ENCODE peak calls at places on chromosomes 2 and 18, in eight cellular contexts. Z is IMR-90; L is GM12865; P is neural progenitor cell; S is aorta; H is uterus; V is left ventricle myocardium inferior; F is CD8-positive, alpha-beta memory T cell. X is an unnamed sample.

GRCh38 chr2:187553908-187554703 is at the start of gene TFPI:
- DNase-seq in Z (peak), L (peak), P (peak), S (no peak), H (no peak), V (no peak), F (no peak), X (no peak)

GRCh38 chr2:113255140-113256070 is 23.3 kb downstream of the PAX8 start:
- DNase-seq in Z (peak), L (no peak), P (no peak), S (no peak), H (no peak), V (no peak), F (no peak), X (no peak)

GRCh38 chr2:215728504-215729065 is 284.8 kb downstream of the MREG start:
- DNase-seq in Z (peak), L (peak), P (no peak), S (peak), H (no peak), V (no peak), F (no peak), X (no peak)

GRCh38 chr2:47061989-47062678 is 93.0 kb downstream of the STPG4 start:
- DNase-seq in Z (no peak), L (no peak), P (no peak), S (no peak), H (no peak), V (no peak), F (no peak), X (no peak)

GRCh38 chr18:80000877-80001276 is 12.5 kb upstream of the TXNL4A start:
- DNase-seq in Z (no peak), L (no peak), P (no peak), S (no peak), H (no peak), V (no peak), F (no peak), X (no peak)

GRCh38 chr2:64488050-64488974 is 34.4 kb downstream of the LGALSL start:
- DNase-seq in Z (peak), L (peak), P (peak), S (peak), H (peak), V (peak), F (peak), X (peak)

GRCh38 chr2:6986894-6987487 is 69.8 kb downstream of the RNF144A start:
- DNase-seq in Z (no peak), L (no peak), P (no peak), S (no peak), H (no peak), V (no peak), F (no peak), X (no peak)

GRCh38 chr2:200054681-200055468 is 99.5 kb downstream of the MAIP1 start:
- DNase-seq in Z (no peak), L (peak), P (peak), S (no peak), H (no peak), V (no peak), F (no peak), X (no peak)

GRCh38 chr2:68722712-68723111 is 11.9 kb upstream of the ARHGAP25 start:
- DNase-seq in Z (no peak), L (no peak), P (peak), S (no peak), H (no peak), V (no peak), F (no peak), X (no peak)

GRCh38 chr2:26727641-26728561 is 35.4 kb downstream of the KCNK3 start:
- DNase-seq in Z (no peak), L (no peak), P (no peak), S (no peak), H (no peak), V (no peak), F (no peak), X (peak)

GRCh38 chr2:169979025-169979424 is 151.8 kb downstream of the UBR3 start:
- DNase-seq in Z (peak), L (no peak), P (no peak), S (no peak), H (no peak), V (no peak), F (no peak), X (no peak)

GRCh38 chr2:151357359-151357758 is at the start of gene TNFAIP6:
- DNase-seq in Z (peak), L (no peak), P (no peak), S (no peak), H (no peak), V (no peak), F (no peak), X (no peak)

GRCh38 chr2:203759692-203760365 is 53.4 kb downstream of the CD28 start:
- DNase-seq in Z (peak), L (no peak), P (no peak), S (peak), H (no peak), V (no peak), F (no peak), X (no peak)

GRCh38 chr2:106113362-106113971 is 80.6 kb downstream of the UXS1 start:
- DNase-seq in Z (no peak), L (no peak), P (no peak), S (no peak), H (no peak), V (no peak), F (no peak), X (no peak)

GRCh38 chr2:200347301-200347700 is 40.8 kb downstream of the SPATS2L start:
- DNase-seq in Z (no peak), L (no peak), P (no peak), S (no peak), H (no peak), V (no peak), F (no peak), X (no peak)

GRCh38 chr2:55923091-55923977 is at the start of gene EFEMP1:
- DNase-seq in Z (peak), L (peak), P (peak), S (peak), H (peak), V (peak), F (no peak), X (no peak)

GRCh38 chr2:67840460-67841068 is 222.2 kb downstream of the C1D start:
- DNase-seq in Z (peak), L (peak), P (peak), S (peak), H (peak), V (peak), F (no peak), X (peak)

GRCh38 chr2:146523218-146523617 is 1321.6 kb upstream of the ACVR2A start:
- DNase-seq in Z (peak), L (no peak), P (no peak), S (no peak), H (no peak), V (no peak), F (no peak), X (no peak)

GRCh38 chr2:19733951-19734425 is 167.8 kb downstream of the TTC32 start:
- DNase-seq in Z (peak), L (no peak), P (no peak), S (no peak), H (no peak), V (no peak), F (no peak), X (no peak)

GRCh38 chr2:227862227-227862740 is 9.1 kb upstream of the DAW1 start:
- DNase-seq in Z (peak), L (peak), P (peak), S (no peak), H (no peak), V (no peak), F (peak), X (peak)

GRCh38 chr2:101295895-101296294 is 12.6 kb downstream of the RNF149 start:
- DNase-seq in Z (peak), L (no peak), P (no peak), S (no peak), H (no peak), V (no peak), F (no peak), X (no peak)

GRCh38 chr18:50091495-50092249 is 103.3 kb downstream of the MYO5B start:
- DNase-seq in Z (no peak), L (no peak), P (no peak), S (no peak), H (no peak), V (no peak), F (no peak), X (no peak)

GRCh38 chr2:177204417-177204816 is 8.2 kb upstream of the HNRNPA3 start:
- DNase-seq in Z (no peak), L (no peak), P (peak), S (no peak), H (no peak), V (no peak), F (no peak), X (no peak)

GRCh38 chr2:118122768-118123335 is 34.6 kb downstream of the INSIG2 start:
- DNase-seq in Z (no peak), L (peak), P (no peak), S (no peak), H (no peak), V (no peak), F (no peak), X (no peak)

GRCh38 chr2:39534095-39534711 is 97.1 kb upstream of the MAP4K3 start:
- DNase-seq in Z (no peak), L (no peak), P (no peak), S (no peak), H (no peak), V (no peak), F (no peak), X (no peak)

GRCh38 chr2:134549104-134549503 is 169.7 kb downstream of the TMEM163 start:
- DNase-seq in Z (peak), L (no peak), P (no peak), S (no peak), H (peak), V (no peak), F (no peak), X (no peak)

GRCh38 chr2:68236876-68237275 is 15.5 kb downstream of the PPP3R1 start:
- DNase-seq in Z (peak), L (no peak), P (no peak), S (no peak), H (no peak), V (no peak), F (no peak), X (no peak)

GRCh38 chr2:160278889-160279196 is 78.8 kb upstream of the ITGB6 start:
- DNase-seq in Z (peak), L (no peak), P (peak), S (no peak), H (no peak), V (no peak), F (no peak), X (no peak)

GRCh38 chr2:121429119-121429903 is 101.4 kb upstream of the RNU4ATAC start:
- DNase-seq in Z (peak), L (no peak), P (no peak), S (no peak), H (no peak), V (no peak), F (no peak), X (no peak)

GRCh38 chr2:181680055-181680936 is at the start of gene NEUROD1:
- DNase-seq in Z (no peak), L (peak), P (peak), S (no peak), H (no peak), V (no peak), F (no peak), X (no peak)

GRCh38 chr2:43028188-43028587 is 198.2 kb downstream of the ZFP36L2 start:
- DNase-seq in Z (no peak), L (no peak), P (no peak), S (no peak), H (peak), V (no peak), F (no peak), X (no peak)

GRCh38 chr18:6781846-6782245 is 52.3 kb downstream of the ARHGAP28 start:
- DNase-seq in Z (peak), L (no peak), P (no peak), S (no peak), H (no peak), V (no peak), F (no peak), X (no peak)

GRCh38 chr2:39515273-39515896 is 78.3 kb upstream of the MAP4K3 start:
- DNase-seq in Z (no peak), L (no peak), P (no peak), S (no peak), H (no peak), V (no peak), F (no peak), X (no peak)

GRCh38 chr2:163612332-163612731 is 123.5 kb downstream of the FIGN start:
- DNase-seq in Z (no peak), L (no peak), P (peak), S (no peak), H (no peak), V (no peak), F (no peak), X (no peak)

GRCh38 chr2:128420131-128420530 is 101.5 kb upstream of the HS6ST1 start:
- DNase-seq in Z (no peak), L (no peak), P (no peak), S (no peak), H (no peak), V (no peak), F (no peak), X (no peak)

GRCh38 chr18:59514193-59514592 is 155.1 kb upstream of the LMAN1 start:
- DNase-seq in Z (peak), L (no peak), P (peak), S (peak), H (peak), V (peak), F (no peak), X (no peak)

GRCh38 chr2:119823734-119824334 is 64.1 kb downstream of the PTPN4 start:
- DNase-seq in Z (peak), L (peak), P (peak), S (no peak), H (no peak), V (no peak), F (peak), X (peak)

GRCh38 chr2:223404616-223405015 is 197.5 kb downstream of the SCG2 start:
- DNase-seq in Z (no peak), L (no peak), P (no peak), S (no peak), H (no peak), V (no peak), F (no peak), X (no peak)

GRCh38 chr2:239161711-239162140 is 239.1 kb downstream of the HDAC4 start:
- DNase-seq in Z (no peak), L (no peak), P (no peak), S (peak), H (peak), V (peak), F (no peak), X (no peak)

DNA sequence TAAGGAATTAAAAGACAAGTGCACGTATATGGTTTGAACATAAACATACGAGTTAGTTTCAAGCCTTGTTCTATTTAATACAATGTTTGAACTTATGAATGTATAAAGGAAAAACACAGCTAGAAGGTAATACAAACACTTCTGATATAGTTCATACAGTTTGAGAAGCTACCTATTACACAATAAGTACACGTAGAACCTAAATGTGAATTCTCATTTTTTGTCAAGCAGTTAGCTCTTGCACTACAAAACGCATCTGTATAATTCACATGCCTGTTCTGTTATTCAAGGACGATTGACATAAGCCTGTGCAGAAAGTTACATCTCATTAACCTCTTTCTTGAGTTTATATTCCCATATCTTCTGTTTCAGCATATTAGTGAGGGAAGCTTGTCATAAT is 2.7 kb downstream of the LRP1B start:
- DNase-seq in Z (no peak), L (no peak), P (no peak), S (no peak), H (no peak), V (no peak), F (no peak), X (no peak)
- H3K4me3 ChIP-seq in Z (no peak), L (no peak), P (no peak), S (no peak), H (no peak), V (no peak), F (no peak), X (no peak)

DNA sequence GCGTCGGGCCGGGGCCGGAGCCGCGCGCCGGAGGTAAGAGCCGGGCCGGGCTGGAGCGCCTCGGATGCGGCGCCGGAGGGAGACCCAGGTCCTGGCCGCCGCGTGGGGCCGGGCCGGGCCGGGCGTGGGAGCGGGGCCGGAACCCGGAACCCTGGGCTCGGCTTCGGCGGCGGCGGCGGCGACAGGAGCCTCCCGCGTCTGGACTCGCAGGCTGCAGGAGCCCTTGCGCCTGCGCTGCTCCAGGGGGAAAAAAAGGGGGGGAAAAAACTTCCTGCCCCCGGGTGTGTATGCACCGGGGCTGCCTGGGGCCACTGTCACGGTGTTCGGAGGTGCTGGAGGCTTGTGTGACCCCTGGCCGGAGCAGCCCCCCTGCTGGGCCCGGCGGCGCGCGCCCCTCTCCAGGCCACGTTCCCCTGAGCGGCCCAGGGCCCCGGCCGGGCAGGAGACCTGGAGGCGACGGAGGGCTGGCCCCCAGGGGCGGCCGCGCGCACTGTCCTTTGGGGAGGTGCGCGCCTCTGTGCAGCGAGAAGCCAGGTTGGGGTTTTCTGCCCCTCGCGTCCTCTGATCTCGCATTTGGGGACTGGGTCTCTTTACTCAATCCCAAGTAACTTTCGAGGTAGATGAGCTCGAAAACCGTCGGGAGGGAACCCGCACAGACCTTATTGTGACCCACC is 906 bp downstream of the KLHL29 start:
- DNase-seq in Z (no peak), L (peak), P (peak), S (peak), H (peak), V (peak), F (no peak), X (no peak)
- H3K4me3 ChIP-seq in Z (peak), L (peak), P (peak), S (peak), H (peak), V (peak), F (peak), X (no peak)

DNA sequence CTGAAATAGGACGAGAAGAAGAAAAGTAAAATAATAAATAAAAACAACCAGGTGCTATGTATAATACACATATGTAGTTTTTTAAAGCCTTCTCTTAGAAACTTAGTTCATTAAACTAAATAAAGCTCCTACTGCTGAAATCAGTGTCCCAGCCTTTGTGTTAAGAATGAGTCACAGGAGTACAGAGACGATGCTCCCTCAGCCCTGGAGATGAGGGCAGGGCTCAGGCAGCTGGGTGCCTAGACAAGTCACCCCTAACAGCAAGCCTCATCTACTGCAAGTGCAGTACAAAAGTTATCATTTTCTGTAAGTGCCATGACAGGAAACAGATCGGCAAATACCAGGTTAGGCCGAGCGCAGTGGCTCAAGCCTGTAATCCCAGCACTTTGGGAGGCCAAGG is 18.2 kb downstream of the KIDINS220 start:
- DNase-seq in Z (peak), L (no peak), P (no peak), S (no peak), H (no peak), V (no peak), F (no peak), X (no peak)
- H3K4me3 ChIP-seq in Z (no peak), L (no peak), P (no peak), S (no peak), H (no peak), V (no peak), F (no peak), X (no peak)

DNA sequence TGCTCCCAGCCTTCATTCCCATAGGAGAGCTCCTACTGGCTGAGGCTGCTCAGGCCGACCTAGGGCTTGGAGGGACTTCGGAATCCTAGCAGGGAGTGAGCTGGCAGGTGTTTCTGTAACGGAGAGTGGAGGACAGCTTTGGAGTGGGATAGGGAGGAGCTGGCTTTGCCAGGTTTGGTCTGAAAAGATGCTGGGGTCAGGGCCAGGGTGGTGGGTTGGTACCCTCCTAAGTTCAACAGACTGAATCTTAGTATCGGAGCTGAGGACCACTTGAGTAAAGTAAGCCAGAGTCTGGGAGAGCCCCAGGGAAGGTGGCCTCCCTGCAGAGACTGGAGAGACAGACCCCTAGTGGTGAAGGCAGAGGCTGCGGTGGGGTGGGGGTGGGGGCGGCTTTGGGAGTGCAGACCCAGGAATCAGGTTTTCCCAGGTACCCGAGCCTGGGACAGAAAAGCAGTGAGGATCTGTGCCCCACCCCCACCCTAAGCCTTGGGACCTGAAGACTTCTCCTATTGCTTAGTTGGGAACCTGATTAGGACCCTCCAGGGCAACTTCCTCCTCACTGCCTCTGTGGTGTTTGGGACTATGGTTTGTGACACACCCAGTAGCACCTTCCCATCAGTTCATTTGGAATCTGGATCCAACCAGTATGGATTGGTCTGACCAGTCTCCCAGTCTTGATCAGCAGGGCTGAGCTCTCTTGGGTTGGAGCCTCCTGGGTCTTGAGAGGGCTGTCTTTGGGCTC is 3.0 kb downstream of the CNNM4 start:
- DNase-seq in Z (no peak), L (no peak), P (peak), S (no peak), H (no peak), V (no peak), F (no peak), X (peak)
- H3K4me3 ChIP-seq in Z (no peak), L (peak), P (peak), S (peak), H (peak), V (peak), F (peak), X (peak)

DNA sequence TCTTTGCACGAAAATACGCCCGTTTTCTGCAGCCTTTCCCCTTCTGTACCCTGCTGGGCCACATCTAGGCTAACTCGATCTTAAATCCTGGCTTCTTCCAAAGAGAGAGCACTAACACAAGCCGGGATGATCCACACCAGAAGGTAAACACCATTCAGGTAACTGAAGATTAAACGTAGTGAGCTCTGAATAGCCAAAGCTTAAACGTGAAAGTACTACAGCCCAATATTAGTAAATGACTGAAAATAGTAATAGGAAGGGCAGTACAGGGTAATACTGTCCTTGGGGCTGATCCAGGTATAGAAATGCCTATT is 422 bp upstream of the MRPL53 start:
- DNase-seq in Z (no peak), L (no peak), P (no peak), S (no peak), H (no peak), V (no peak), F (peak), X (no peak)
- H3K4me3 ChIP-seq in Z (peak), L (peak), P (peak), S (peak), H (peak), V (peak), F (peak), X (peak)

X was measured in CD4-positive, CD25-positive, alpha-beta regulatory T cell.